ENCODE peak calls at places on chromosome 4, in four cellular contexts. E is K562, R is HepG2, Q is GM12878. Y is an unnamed sample.

GRCh38 chr4:168360271-168360670 is 41.7 kb upstream of the DDX60 start:
- DNase-seq in E (no peak), Q (no peak), R (no peak), Y (no peak)

GRCh38 chr4:185143596-185143969 is 517 bp downstream of the SLC25A4 start:
- DNase-seq in Q (no peak), R (peak; percentile 22), E (no peak), Y (no peak)

GRCh38 chr4:7280906-7281305 is 88.6 kb downstream of the SORCS2 start:
- DNase-seq in E (no peak), Q (no peak), R (no peak), Y (no peak)

GRCh38 chr4:108531461-108531860 is 88.9 kb upstream of the RPL34 start:
- DNase-seq in Q (no peak), R (no peak), E (no peak), Y (no peak)

GRCh38 chr4:156933633-156934258 is 37.9 kb downstream of the PDGFC start:
- DNase-seq in E (no peak), R (peak; percentile 58), Q (no peak), Y (no peak)

GRCh38 chr4:52646096-52646495 is 13.0 kb downstream of the USP46 start:
- DNase-seq in E (no peak), R (no peak), Q (no peak), Y (no peak)

GRCh38 chr4:72951628-72952027 is 117.9 kb downstream of the COX18 start:
- DNase-seq in R (no peak), E (no peak), Q (no peak), Y (no peak)

GRCh38 chr4:76640252-76640925 is 205.4 kb downstream of the SHROOM3 start:
- DNase-seq in E (no peak), R (no peak), Q (no peak), Y (peak; percentile 14)

GRCh38 chr4:13484749-13485345 is 707 bp upstream of the RAB28 start:
- DNase-seq in R (peak; percentile 7), Q (no peak), E (peak; percentile 29), Y (no peak)

GRCh38 chr4:48653217-48654014 is 126.7 kb downstream of the FRYL start:
- DNase-seq in E (peak; percentile 32), R (no peak), Q (no peak), Y (no peak)

GRCh38 chr4:8427761-8428287 is 12.7 kb downstream of the ACOX3 start:
- DNase-seq in Q (no peak), E (peak; percentile 21), R (peak; percentile 76), Y (no peak)

GRCh38 chr4:155675709-155676429 is 9.2 kb downstream of the GUCY1A1 start:
- DNase-seq in Q (no peak), E (no peak), R (no peak), Y (no peak)

GRCh38 chr4:79650217-79650616 is 242.2 kb upstream of the GK2 start:
- DNase-seq in E (no peak), R (no peak), Q (no peak), Y (no peak)

GRCh38 chr4:92163348-92163747 is 140.4 kb upstream of the GRID2 start:
- DNase-seq in Q (no peak), R (no peak), E (no peak), Y (no peak)

GRCh38 chr4:17164656-17165055 is 266.2 kb upstream of the LDB2 start:
- DNase-seq in R (no peak), Q (no peak), E (no peak), Y (no peak)

GRCh38 chr4:36244257-36245084 is at the start of gene ARAP2:
- DNase-seq in E (peak; percentile 5), Q (no peak), R (no peak), Y (peak; percentile 51)

GRCh38 chr4:119039779-119040178 is 95.9 kb upstream of the MYOZ2 start:
- DNase-seq in Q (no peak), R (no peak), E (peak; percentile 26), Y (peak; percentile 62)

GRCh38 chr4:86846921-86847320 is 2.3 kb downstream of the SLC10A6 start:
- DNase-seq in Q (no peak), R (no peak), E (no peak), Y (no peak)

GRCh38 chr4:11028334-11028733 is 343.8 kb upstream of the CLNK start:
- DNase-seq in R (no peak), E (no peak), Q (no peak), Y (no peak)

GRCh38 chr4:149572711-149573110 is 242.9 kb downstream of the IQCM start:
- DNase-seq in R (no peak), E (no peak), Q (no peak), Y (no peak)

GRCh38 chr4:151952137-151952536 is 191.3 kb upstream of the GATB start:
- DNase-seq in R (no peak), E (no peak), Q (no peak), Y (no peak)

GRCh38 chr4:129254126-129254525 is 158.2 kb downstream of the C4orf33 start:
- DNase-seq in R (no peak), E (no peak), Q (no peak), Y (no peak)

GRCh38 chr4:38529189-38530115 is 134.5 kb upstream of the KLF3 start:
- DNase-seq in Q (peak; percentile 35), R (no peak), E (peak; percentile 95), Y (no peak)

GRCh38 chr4:14446311-14446710 is 556.0 kb upstream of the CPEB2 start:
- DNase-seq in E (no peak), Q (no peak), R (no peak), Y (no peak)

GRCh38 chr4:145554691-145555090 is 64.5 kb upstream of the MMAA start:
- DNase-seq in Q (no peak), R (no peak), E (no peak), Y (no peak)

GRCh38 chr4:148300877-148301276 is 141.3 kb downstream of the NR3C2 start:
- DNase-seq in Q (no peak), R (no peak), E (peak; percentile 16), Y (no peak)

GRCh38 chr4:142645478-142646108 is 200.5 kb downstream of the INPP4B start:
- DNase-seq in Q (no peak), E (no peak), R (no peak), Y (no peak)

GRCh38 chr4:189202182-189202868 is 738.3 kb upstream of the FRG1 start:
- DNase-seq in Q (no peak), E (peak; percentile 23), R (peak; percentile 9), Y (peak; percentile 52)

GRCh38 chr4:145525291-145525740 is 43.7 kb downstream of the SMAD1 start:
- DNase-seq in R (no peak), E (no peak), Q (no peak), Y (no peak)

GRCh38 chr4:103786593-103786992 is 66.8 kb upstream of the TACR3 start:
- DNase-seq in Q (no peak), E (no peak), R (no peak), Y (no peak)
- TF ChIP-seq CREB1 in Q (no peak), E (no peak), R (no peak), Y (no peak)

GRCh38 chr4:24736066-24736465 is 59.3 kb upstream of the SOD3 start:
- DNase-seq in E (peak; percentile 35), Q (no peak), R (no peak), Y (peak; percentile 31)
- TF ChIP-seq ETV6 in E (no peak), Q (no peak), R (no peak), Y (no peak)

GRCh38 chr4:21949073-21949457 is 493 bp upstream of the KCNIP4 start:
- DNase-seq in Q (no peak), E (no peak), R (no peak), Y (no peak)
- TF ChIP-seq CREM in Q (no peak), E (no peak), R (no peak), Y (no peak)

DNA sequence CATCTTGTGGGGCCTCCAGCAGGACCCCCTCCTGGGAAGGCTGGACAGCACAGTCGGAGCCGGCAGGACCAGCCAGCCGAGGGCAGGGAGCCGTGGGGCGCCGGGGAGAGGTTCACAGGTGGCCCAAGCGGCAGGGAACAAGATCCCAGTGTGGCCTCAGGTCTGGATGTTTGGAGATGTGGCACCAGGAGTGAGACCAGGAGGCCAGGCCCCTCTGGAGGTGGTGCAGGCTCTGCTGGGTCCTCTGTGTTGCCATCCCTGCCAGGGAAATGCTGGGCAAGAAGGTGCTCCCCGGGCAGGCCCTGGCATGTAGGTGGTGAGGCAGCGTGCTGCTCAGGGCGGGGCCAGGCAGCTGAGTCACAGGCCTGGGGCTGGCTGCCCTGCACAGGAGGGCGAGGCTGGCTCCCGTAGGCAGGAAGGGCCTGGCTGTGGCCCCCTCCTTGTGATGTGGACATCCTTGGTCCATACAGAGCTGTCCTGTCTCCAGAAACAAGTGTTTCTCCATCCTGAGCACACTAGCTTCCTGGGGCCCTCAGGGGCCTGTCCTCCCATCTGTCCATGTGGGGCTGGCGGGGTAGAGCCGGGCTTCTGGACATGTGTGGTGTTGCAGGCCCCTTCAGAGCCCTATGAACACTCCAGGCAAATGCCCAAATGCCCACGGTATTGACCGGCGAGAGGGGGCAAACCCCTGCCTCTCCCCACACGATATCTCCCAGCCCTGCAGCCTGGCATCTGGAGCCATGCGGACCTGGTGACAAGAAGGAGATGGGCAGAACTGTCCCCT is 4.8 kb upstream of the HGFAC start:
- DNase-seq in E (no peak), R (no peak), Q (peak; percentile 4), Y (no peak)
- TF ChIP-seq CREB1 in E (no peak), R (no peak), Q (no peak), Y (no peak)

GRCh38 chr4:98289375-98289774 is 28.2 kb downstream of the RAP1GDS1 start:
- DNase-seq in Q (peak; percentile 17), R (no peak), E (no peak), Y (no peak)

GRCh38 chr4:98283219-98284199 is 22.3 kb downstream of the RAP1GDS1 start:
- DNase-seq in R (peak; percentile 18), Q (no peak), E (no peak), Y (no peak)

GRCh38 chr4:98285676-98286075 is 24.5 kb downstream of the RAP1GDS1 start:
- DNase-seq in E (no peak), R (no peak), Q (no peak), Y (no peak)

GRCh38 chr4:98287328-98287727 is 26.1 kb downstream of the RAP1GDS1 start:
- DNase-seq in Q (no peak), E (no peak), R (no peak), Y (no peak)

DNA sequence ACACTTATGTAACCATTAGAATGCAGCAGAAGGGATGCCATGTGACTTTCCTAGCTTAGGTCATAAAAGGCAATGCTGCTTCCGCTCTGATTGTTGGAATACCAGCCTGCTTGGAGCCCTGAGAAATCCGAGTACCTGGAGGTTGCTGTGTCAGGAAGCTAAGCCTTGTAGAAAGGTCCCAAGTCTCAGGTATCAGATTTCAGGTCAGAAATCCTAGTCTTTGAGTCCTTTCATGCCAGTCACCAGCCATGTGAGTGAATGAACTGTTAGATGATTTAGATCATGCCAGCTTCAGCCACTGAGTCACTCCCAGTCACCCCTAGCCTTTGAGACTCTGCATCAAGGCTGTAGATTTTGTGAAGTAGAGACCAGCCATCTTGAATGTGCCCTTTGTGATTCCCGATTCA is 23.5 kb downstream of the RAP1GDS1 start:
- DNase-seq in E (no peak), R (no peak), Q (no peak), Y (peak; percentile 31)
- TF ChIP-seq ETV6 in E (no peak), R (no peak), Q (no peak), Y (no peak)

Y was measured in WTC11.